ENCODE peak calls at places on chromosomes 3 and 15, in six cellular contexts. One of them, this sample, is unnamed.

GRCh38 chr3:66655673-66656072 is 154.9 kb upstream of the LRIG1 start:
- DNase-seq in brain microvascular endothelial cell: no peak
- DNase-seq in left cardiac atrium: no peak
- DNase-seq in activated CD8-positive, alpha-beta memory T cell treated with anti-CD3 and anti-CD28 coated beads for 4 hours: no peak
- DNase-seq in GM19239: no peak
- DNase-seq in Peyer's patch: no peak
- DNase-seq in this sample: no peak

GRCh38 chr3:45986303-45986982 is 9.2 kb downstream of the FYCO1 start:
- DNase-seq in brain microvascular endothelial cell: peak; percentile 73
- DNase-seq in left cardiac atrium: peak; percentile 51
- DNase-seq in activated CD8-positive, alpha-beta memory T cell treated with anti-CD3 and anti-CD28 coated beads for 4 hours: no peak
- DNase-seq in GM19239: no peak
- DNase-seq in Peyer's patch: no peak
- DNase-seq in this sample: peak; percentile 41

GRCh38 chr15:95988574-95988887 is 342.0 kb upstream of the NR2F2 start:
- DNase-seq in brain microvascular endothelial cell: peak; percentile 9
- DNase-seq in left cardiac atrium: no peak
- DNase-seq in activated CD8-positive, alpha-beta memory T cell treated with anti-CD3 and anti-CD28 coated beads for 4 hours: no peak
- DNase-seq in GM19239: no peak
- DNase-seq in Peyer's patch: no peak
- DNase-seq in this sample: no peak

GRCh38 chr15:60592386-60593339 is 113.7 kb upstream of the ICE2 start:
- DNase-seq in brain microvascular endothelial cell: peak; percentile 29
- DNase-seq in left cardiac atrium: peak; percentile 88
- DNase-seq in activated CD8-positive, alpha-beta memory T cell treated with anti-CD3 and anti-CD28 coated beads for 4 hours: peak; percentile 68
- DNase-seq in GM19239: peak; percentile 72
- DNase-seq in Peyer's patch: peak; percentile 83
- DNase-seq in this sample: peak; percentile 88

GRCh38 chr15:47870300-47870955 is 153.1 kb downstream of the SEMA6D start:
- DNase-seq in brain microvascular endothelial cell: peak; percentile 32
- DNase-seq in left cardiac atrium: no peak
- DNase-seq in activated CD8-positive, alpha-beta memory T cell treated with anti-CD3 and anti-CD28 coated beads for 4 hours: no peak
- DNase-seq in GM19239: no peak
- DNase-seq in Peyer's patch: no peak
- DNase-seq in this sample: no peak

GRCh38 chr3:13050446-13050845 is 22.8 kb downstream of the IQSEC1 start:
- DNase-seq in brain microvascular endothelial cell: no peak
- DNase-seq in left cardiac atrium: no peak
- DNase-seq in activated CD8-positive, alpha-beta memory T cell treated with anti-CD3 and anti-CD28 coated beads for 4 hours: no peak
- DNase-seq in GM19239: no peak
- DNase-seq in Peyer's patch: no peak
- DNase-seq in this sample: no peak

GRCh38 chr3:37372669-37373068 is 198.3 kb upstream of the LRRFIP2 start:
- DNase-seq in brain microvascular endothelial cell: no peak
- DNase-seq in left cardiac atrium: no peak
- DNase-seq in activated CD8-positive, alpha-beta memory T cell treated with anti-CD3 and anti-CD28 coated beads for 4 hours: no peak
- DNase-seq in GM19239: no peak
- DNase-seq in Peyer's patch: no peak
- DNase-seq in this sample: no peak

GRCh38 chr3:71582612-71583568 is 638 bp downstream of the FOXP1 start:
- DNase-seq in brain microvascular endothelial cell: peak; percentile 60
- DNase-seq in left cardiac atrium: peak; percentile 85
- DNase-seq in activated CD8-positive, alpha-beta memory T cell treated with anti-CD3 and anti-CD28 coated beads for 4 hours: peak; percentile 61
- DNase-seq in GM19239: no peak
- DNase-seq in Peyer's patch: peak; percentile 83
- DNase-seq in this sample: peak; percentile 91

GRCh38 chr3:14120111-14120920 is 4.4 kb downstream of the CHCHD4 start:
- DNase-seq in brain microvascular endothelial cell: no peak
- DNase-seq in left cardiac atrium: no peak
- DNase-seq in activated CD8-positive, alpha-beta memory T cell treated with anti-CD3 and anti-CD28 coated beads for 4 hours: no peak
- DNase-seq in GM19239: no peak
- DNase-seq in Peyer's patch: no peak
- DNase-seq in this sample: no peak

GRCh38 chr3:150763122-150763840 is at the start of gene SIAH2:
- DNase-seq in brain microvascular endothelial cell: peak; percentile 91
- DNase-seq in left cardiac atrium: peak; percentile 94
- DNase-seq in activated CD8-positive, alpha-beta memory T cell treated with anti-CD3 and anti-CD28 coated beads for 4 hours: peak; percentile 88
- DNase-seq in GM19239: peak; percentile 77
- DNase-seq in Peyer's patch: peak; percentile 94
- DNase-seq in this sample: peak; percentile 91

GRCh38 chr15:69952210-69952555 is 145.5 kb downstream of the TLE3 start:
- DNase-seq in brain microvascular endothelial cell: no peak
- DNase-seq in left cardiac atrium: no peak
- DNase-seq in activated CD8-positive, alpha-beta memory T cell treated with anti-CD3 and anti-CD28 coated beads for 4 hours: no peak
- DNase-seq in GM19239: no peak
- DNase-seq in Peyer's patch: no peak
- DNase-seq in this sample: no peak

GRCh38 chr3:20462723-20463122 is 276.7 kb upstream of the SGO1 start:
- DNase-seq in brain microvascular endothelial cell: peak; percentile 2
- DNase-seq in left cardiac atrium: no peak
- DNase-seq in activated CD8-positive, alpha-beta memory T cell treated with anti-CD3 and anti-CD28 coated beads for 4 hours: no peak
- DNase-seq in GM19239: no peak
- DNase-seq in Peyer's patch: no peak
- DNase-seq in this sample: no peak

GRCh38 chr15:39621961-39622360 is 41.1 kb downstream of the THBS1 start:
- DNase-seq in brain microvascular endothelial cell: no peak
- DNase-seq in left cardiac atrium: no peak
- DNase-seq in activated CD8-positive, alpha-beta memory T cell treated with anti-CD3 and anti-CD28 coated beads for 4 hours: no peak
- DNase-seq in GM19239: no peak
- DNase-seq in Peyer's patch: no peak
- DNase-seq in this sample: no peak

GRCh38 chr3:157104928-157105652 is 54.9 kb downstream of the CCNL1 start:
- DNase-seq in brain microvascular endothelial cell: no peak
- DNase-seq in left cardiac atrium: no peak
- DNase-seq in activated CD8-positive, alpha-beta memory T cell treated with anti-CD3 and anti-CD28 coated beads for 4 hours: no peak
- DNase-seq in GM19239: peak; percentile 44
- DNase-seq in Peyer's patch: no peak
- DNase-seq in this sample: no peak

GRCh38 chr3:66582721-66583141 is 81.9 kb upstream of the LRIG1 start:
- DNase-seq in brain microvascular endothelial cell: peak; percentile 15
- DNase-seq in left cardiac atrium: no peak
- DNase-seq in activated CD8-positive, alpha-beta memory T cell treated with anti-CD3 and anti-CD28 coated beads for 4 hours: peak; percentile 25
- DNase-seq in GM19239: peak; percentile 17
- DNase-seq in Peyer's patch: peak; percentile 48
- DNase-seq in this sample: peak; percentile 21

GRCh38 chr3:109330405-109330804 is 6.9 kb downstream of the DPPA4 start:
- DNase-seq in brain microvascular endothelial cell: no peak
- DNase-seq in left cardiac atrium: no peak
- DNase-seq in activated CD8-positive, alpha-beta memory T cell treated with anti-CD3 and anti-CD28 coated beads for 4 hours: no peak
- DNase-seq in GM19239: no peak
- DNase-seq in Peyer's patch: no peak
- DNase-seq in this sample: no peak

GRCh38 chr3:172915911-172916514 is 165.5 kb downstream of the ECT2 start:
- DNase-seq in brain microvascular endothelial cell: no peak
- DNase-seq in left cardiac atrium: no peak
- DNase-seq in activated CD8-positive, alpha-beta memory T cell treated with anti-CD3 and anti-CD28 coated beads for 4 hours: no peak
- DNase-seq in GM19239: no peak
- DNase-seq in Peyer's patch: no peak
- DNase-seq in this sample: no peak

GRCh38 chr3:174442317-174442682 is 416.8 kb upstream of the NAALADL2 start:
- DNase-seq in brain microvascular endothelial cell: no peak
- DNase-seq in left cardiac atrium: no peak
- DNase-seq in activated CD8-positive, alpha-beta memory T cell treated with anti-CD3 and anti-CD28 coated beads for 4 hours: no peak
- DNase-seq in GM19239: no peak
- DNase-seq in Peyer's patch: no peak
- DNase-seq in this sample: no peak

GRCh38 chr3:187040637-187041361 is 98.5 kb downstream of the RPL39L start:
- DNase-seq in brain microvascular endothelial cell: peak; percentile 56
- DNase-seq in left cardiac atrium: no peak
- DNase-seq in activated CD8-positive, alpha-beta memory T cell treated with anti-CD3 and anti-CD28 coated beads for 4 hours: no peak
- DNase-seq in GM19239: no peak
- DNase-seq in Peyer's patch: no peak
- DNase-seq in this sample: no peak

GRCh38 chr15:74209997-74210573 is 7.5 kb upstream of the STRA6 start:
- DNase-seq in brain microvascular endothelial cell: peak; percentile 90
- DNase-seq in left cardiac atrium: no peak
- DNase-seq in activated CD8-positive, alpha-beta memory T cell treated with anti-CD3 and anti-CD28 coated beads for 4 hours: no peak
- DNase-seq in GM19239: no peak
- DNase-seq in Peyer's patch: no peak
- DNase-seq in this sample: no peak

This sample was measured in left colon.